ENCODE peak calls at places on chromosomes 5 and 9, in six cellular contexts. K is EL; D is astrocyte of the cerebellum; N is HEK293T; B is GM23248; L is CD4-positive, alpha-beta T cell. H is an unnamed sample.

GRCh38 chr9:126160067-126160853 is 166.4 kb upstream of the MVB12B start:
- DNase-seq in K (no peak), D (no peak), N (peak; percentile 3), B (no peak), L (no peak), H (no peak)

GRCh38 chr9:113152699-113153098 is 1.9 kb downstream of the SLC31A2 start:
- DNase-seq in K (peak; percentile 62), D (no peak), N (no peak), B (peak; percentile 40), L (no peak), H (no peak)

GRCh38 chr5:147415663-147416062 is 94.2 kb downstream of the DPYSL3 start:
- DNase-seq in K (no peak), D (no peak), N (no peak), B (no peak), L (no peak), H (no peak)

GRCh38 chr5:25754895-25755294 is 1110.1 kb upstream of the CDH10 start:
- DNase-seq in K (peak; percentile 1), D (no peak), N (no peak), B (no peak), L (no peak), H (no peak)

GRCh38 chr9:4334439-4334838 is 34.6 kb upstream of the GLIS3 start:
- DNase-seq in K (no peak), D (no peak), N (no peak), B (peak; percentile 24), L (no peak), H (peak; percentile 93)

GRCh38 chr9:113370806-113371325 is 5.9 kb downstream of the HDHD3 start:
- DNase-seq in K (no peak), D (no peak), N (no peak), B (no peak), L (no peak), H (no peak)

GRCh38 chr5:68465133-68465532 is 249.6 kb downstream of the PIK3R1 start:
- DNase-seq in K (no peak), D (no peak), N (no peak), B (no peak), L (no peak), H (no peak)

GRCh38 chr9:137435980-137436760 is 5.0 kb downstream of the ENTPD8 start:
- DNase-seq in K (peak; percentile 91), D (peak; percentile 77), N (no peak), B (peak; percentile 92), L (no peak), H (peak; percentile 32)

GRCh38 chr5:60507687-60508086 is 192.3 kb downstream of the DEPDC1B start:
- DNase-seq in K (peak; percentile 60), D (peak; percentile 31), N (no peak), B (no peak), L (no peak), H (no peak)

GRCh38 chr5:991472-992267 is 16.9 kb upstream of the NKD2 start:
- DNase-seq in K (no peak), D (no peak), N (no peak), B (no peak), L (no peak), H (no peak)

GRCh38 chr9:85872444-85872843 is 68.5 kb upstream of the NAA35 start:
- DNase-seq in K (no peak), D (no peak), N (no peak), B (peak; percentile 2), L (no peak), H (no peak)

GRCh38 chr5:146962801-146963355 is 84.3 kb upstream of the PPP2R2B start:
- DNase-seq in K (peak; percentile 30), D (peak; percentile 12), N (no peak), B (peak; percentile 61), L (no peak), H (no peak)

GRCh38 chr5:132315529-132316067 is 21.4 kb downstream of the SLC22A4 start:
- DNase-seq in K (no peak), D (no peak), N (no peak), B (no peak), L (no peak), H (no peak)

GRCh38 chr5:82493217-82493616 is 215.1 kb upstream of the RPS23 start:
- DNase-seq in K (no peak), D (no peak), N (no peak), B (no peak), L (no peak), H (no peak)

GRCh38 chr5:38725419-38725865 is 120.4 kb upstream of the OSMR start:
- DNase-seq in K (no peak), D (no peak), N (no peak), B (no peak), L (no peak), H (no peak)

GRCh38 chr5:127517110-127517479 is 345 bp upstream of the PRRC1 start:
- DNase-seq in K (no peak), D (no peak), N (no peak), B (no peak), L (no peak), H (no peak)

GRCh38 chr5:96142786-96143434 is 181.3 kb upstream of the ELL2 start:
- DNase-seq in K (peak; percentile 47), D (no peak), N (no peak), B (peak; percentile 89), L (no peak), H (no peak)

GRCh38 chr5:91166040-91166807 is 216.9 kb downstream of the ARRDC3 start:
- DNase-seq in K (peak; percentile 59), D (no peak), N (no peak), B (peak; percentile 78), L (no peak), H (no peak)

GRCh38 chr9:83154087-83154736 is 91.3 kb upstream of the RASEF start:
- DNase-seq in K (peak; percentile 37), D (peak; percentile 24), N (no peak), B (peak; percentile 50), L (no peak), H (no peak)

GRCh38 chr9:72473474-72474241 is 47.8 kb upstream of the TMC1 start:
- DNase-seq in K (peak; percentile 62), D (no peak), N (no peak), B (peak; percentile 67), L (no peak), H (peak; percentile 44)

GRCh38 chr5:58153255-58153654 is 306.6 kb downstream of the PLK2 start:
- DNase-seq in K (no peak), D (no peak), N (no peak), B (no peak), L (no peak), H (no peak)